ENCODE peak calls at places on chromosome 15, in nine cellular contexts. Z is activated CD4-positive, alpha-beta T cell treated with anti-CD3 and anti-CD28 coated beads for 24 hours; B is lower lobe of right lung; H is GM04504; Q is cardiac fibroblast; J is aorta; D is stimulated activated naive CD4-positive, alpha-beta T cell; M is activated CD8-positive, alpha-beta memory T cell treated with anti-CD3 and anti-CD28 coated beads for 24 hours; A is fibroblast of mammary gland. O is an unnamed sample.

GRCh38 chr15:86839502-86839901 is 759.8 kb downstream of the AGBL1 start:
- DNase-seq in Z (no peak), B (no peak), H (no peak), Q (no peak), J (no peak), D (no peak), M (no peak), A (no peak), O (no peak)

GRCh38 chr15:49855917-49856637 is 235.2 kb downstream of the DTWD1 start:
- DNase-seq in Z (no peak), B (no peak), H (peak), Q (peak), J (no peak), D (no peak), M (no peak), A (peak), O (no peak)

GRCh38 chr15:42149493-42150245 is 6.8 kb downstream of the PLA2G4F start:
- DNase-seq in Z (no peak), B (no peak), H (no peak), Q (no peak), J (no peak), D (no peak), M (no peak), A (no peak), O (peak)

GRCh38 chr15:68372291-68372811 is 59.6 kb downstream of the ITGA11 start:
- DNase-seq in Z (no peak), B (no peak), H (no peak), Q (peak), J (no peak), D (no peak), M (peak), A (peak), O (no peak)

GRCh38 chr15:83248151-83248851 is 36.2 kb downstream of the BNC1 start:
- DNase-seq in Z (no peak), B (no peak), H (peak), Q (peak), J (no peak), D (no peak), M (no peak), A (peak), O (no peak)

GRCh38 chr15:60614862-60615771 is 136.2 kb upstream of the ICE2 start:
- DNase-seq in Z (no peak), B (no peak), H (no peak), Q (no peak), J (no peak), D (no peak), M (no peak), A (no peak), O (no peak)

GRCh38 chr15:89399390-89400120 is 64.9 kb upstream of the POLG start:
- DNase-seq in Z (no peak), B (no peak), H (no peak), Q (no peak), J (peak), D (no peak), M (peak), A (peak), O (peak)

GRCh38 chr15:60155661-60156060 is 151.6 kb downstream of the FOXB1 start:
- DNase-seq in Z (no peak), B (no peak), H (no peak), Q (peak), J (no peak), D (no peak), M (no peak), A (peak), O (no peak)

GRCh38 chr15:33182278-33182905 is 12.1 kb downstream of the FMN1 start:
- DNase-seq in Z (no peak), B (no peak), H (no peak), Q (no peak), J (no peak), D (no peak), M (no peak), A (no peak), O (no peak)

GRCh38 chr15:43104426-43104825 is 1.4 kb downstream of the UBR1 start:
- DNase-seq in Z (no peak), B (no peak), H (no peak), Q (no peak), J (no peak), D (no peak), M (no peak), A (peak), O (no peak)

GRCh38 chr15:23472678-23473077 is 25.6 kb upstream of the GOLGA6L2 start:
- DNase-seq in Z (no peak), B (no peak), H (no peak), Q (no peak), J (no peak), D (no peak), M (no peak), A (peak), O (no peak)

GRCh38 chr15:96276438-96277210 is 53.9 kb upstream of the NR2F2 start:
- DNase-seq in Z (no peak), B (no peak), H (peak), Q (peak), J (no peak), D (no peak), M (no peak), A (peak), O (no peak)

GRCh38 chr15:101185770-101186169 is 66.1 kb downstream of the CHSY1 start:
- DNase-seq in Z (no peak), B (no peak), H (no peak), Q (no peak), J (no peak), D (no peak), M (peak), A (no peak), O (no peak)

GRCh38 chr15:39582286-39582976 is 1.6 kb downstream of the THBS1 start:
- DNase-seq in Z (no peak), B (no peak), H (peak), Q (peak), J (peak), D (no peak), M (no peak), A (peak), O (no peak)

GRCh38 chr15:48222627-48223026 is 16.5 kb downstream of the SLC12A1 start:
- DNase-seq in Z (no peak), B (no peak), H (no peak), Q (no peak), J (no peak), D (no peak), M (no peak), A (no peak), O (no peak)

GRCh38 chr15:90046846-90047481 is 45.8 kb downstream of the ZNF710 start:
- DNase-seq in Z (no peak), B (peak), H (no peak), Q (no peak), J (peak), D (no peak), M (no peak), A (no peak), O (no peak)

GRCh38 chr15:83115831-83116565 is 8.6 kb downstream of the TM6SF1 start:
- DNase-seq in Z (no peak), B (no peak), H (no peak), Q (no peak), J (no peak), D (no peak), M (no peak), A (no peak), O (no peak)

GRCh38 chr15:60477991-60478632 is 830 bp downstream of the ICE2 start:
- DNase-seq in Z (no peak), B (no peak), H (no peak), Q (peak), J (no peak), D (no peak), M (no peak), A (peak), O (no peak)

GRCh38 chr15:58528197-58528870 is 96.5 kb downstream of the LIPC start:
- DNase-seq in Z (no peak), B (no peak), H (peak), Q (peak), J (no peak), D (no peak), M (no peak), A (peak), O (no peak)

GRCh38 chr15:52520421-52520820 is 8.3 kb downstream of the MYO5A start:
- DNase-seq in Z (no peak), B (no peak), H (no peak), Q (no peak), J (no peak), D (no peak), M (no peak), A (no peak), O (no peak)

GRCh38 chr15:40693904-40694705 is 869 bp upstream of the RAD51 start:
- DNase-seq in Z (no peak), B (no peak), H (no peak), Q (peak), J (no peak), D (no peak), M (peak), A (no peak), O (no peak)

GRCh38 chr15:64634020-64634419 is 141.4 kb downstream of the RBPMS2 start:
- DNase-seq in Z (no peak), B (no peak), H (no peak), Q (no peak), J (no peak), D (no peak), M (peak), A (no peak), O (no peak)

GRCh38 chr15:25181290-25182097 is 226.7 kb downstream of the SNRPN start:
- DNase-seq in Z (no peak), B (peak), H (no peak), Q (no peak), J (peak), D (no peak), M (peak), A (no peak), O (peak)

O was measured in spleen.